ENCODE peak calls at places on chromosomes 4 and X, in six cellular contexts. X is astrocyte of the spinal cord, W is pancreas, J is AG10803, L is heart right ventricle, Q is tibial artery. O is an unnamed sample.
A peak's percentile ranks its signal among the peaks of the same experiment; 100 is the strongest.

GRCh38 chrX:1249101-1249887 is 19.3 kb upstream of the CSF2RA start:
- DNase-seq in X (no peak), J (peak; percentile 19), L (peak; percentile 42), Q (peak; percentile 69), W (no peak), O (no peak)

GRCh38 chrX:115011428-115011827 is 6.0 kb downstream of the IL13RA2 start:
- DNase-seq in L (no peak), Q (no peak), X (no peak), J (no peak), W (no peak), O (no peak)

GRCh38 chr4:128590034-128590740 is 219.3 kb upstream of the JADE1 start:
- DNase-seq in J (no peak), Q (no peak), X (no peak), W (peak; percentile 38), L (no peak), O (no peak)

GRCh38 chr4:87540176-87541058 is 11.2 kb upstream of the SPARCL1 start:
- DNase-seq in J (peak; percentile 50), Q (peak; percentile 75), W (no peak), L (no peak), X (peak; percentile 14), O (peak; percentile 84)

GRCh38 chr4:39043697-39044363 is 11.6 kb upstream of the TMEM156 start:
- DNase-seq in L (no peak), J (no peak), Q (no peak), W (no peak), X (peak; percentile 74), O (peak; percentile 75)

GRCh38 chrX:70360366-70360765 is 62.7 kb upstream of the GDPD2 start:
- DNase-seq in X (no peak), L (no peak), Q (no peak), W (no peak), J (no peak), O (no peak)

GRCh38 chr4:88478247-88478646 is 21.3 kb downstream of the HERC5 start:
- DNase-seq in L (no peak), J (no peak), Q (no peak), W (no peak), X (no peak), O (no peak)

GRCh38 chr4:252065-252601 is 53.1 kb downstream of the ZNF732 start:
- DNase-seq in X (no peak), L (no peak), J (no peak), W (no peak), Q (no peak), O (no peak)

GRCh38 chrX:15170927-15171326 is 99.0 kb downstream of the ASB9 start:
- DNase-seq in X (peak; percentile 23), J (no peak), L (no peak), W (no peak), Q (no peak), O (no peak)

GRCh38 chr4:11765849-11766453 is 337.3 kb upstream of the HS3ST1 start:
- DNase-seq in W (no peak), Q (no peak), J (no peak), X (peak; percentile 51), L (no peak), O (peak; percentile 70)

GRCh38 chr4:84379881-84380618 is 119.0 kb downstream of the NKX6-1 start:
- DNase-seq in X (peak; percentile 49), J (peak; percentile 78), L (no peak), W (no peak), Q (no peak), O (peak; percentile 3)

GRCh38 chrX:24235084-24235710 is 78.7 kb downstream of the SUPT20HL2 start:
- DNase-seq in W (no peak), X (no peak), L (no peak), J (no peak), Q (no peak), O (no peak)

GRCh38 chr4:44257461-44257860 is 191.1 kb downstream of the KCTD8 start:
- DNase-seq in W (no peak), L (no peak), J (no peak), Q (no peak), X (no peak), O (peak; percentile 34)

GRCh38 chrX:41561045-41561444 is 113.9 kb downstream of the NYX start:
- DNase-seq in X (peak; percentile 87), W (peak; percentile 2), J (peak; percentile 68), Q (no peak), L (no peak), O (peak; percentile 91)

GRCh38 chr4:174437324-174437723 is 85.0 kb downstream of the HPGD start:
- DNase-seq in Q (no peak), X (peak; percentile 87), J (peak; percentile 84), L (no peak), W (no peak), O (peak; percentile 44)

GRCh38 chr4:128776794-128777216 is 32.7 kb upstream of the JADE1 start:
- DNase-seq in W (no peak), X (peak; percentile 93), L (peak; percentile 76), J (peak; percentile 96), Q (peak; percentile 75), O (peak; percentile 84)

GRCh38 chr4:57943672-57944071 is 833.5 kb upstream of the IGFBP7 start:
- DNase-seq in W (no peak), Q (no peak), J (no peak), X (peak; percentile 24), L (no peak), O (no peak)

GRCh38 chr4:88673886-88674285 is 23.7 kb downstream of the NAP1L5 start:
- DNase-seq in W (no peak), L (no peak), X (no peak), J (no peak), Q (no peak), O (no peak)

GRCh38 chrX:140492360-140492994 is 12.4 kb downstream of the SOX3 start:
- DNase-seq in Q (no peak), W (no peak), X (no peak), J (no peak), L (no peak), O (no peak)

GRCh38 chr4:134201216-134202098 is at the start of gene PABPC4L:
- DNase-seq in J (peak; percentile 13), Q (peak; percentile 66), L (peak; percentile 36), W (peak; percentile 19), X (peak; percentile 77), O (peak; percentile 75)

GRCh38 chrX:64580035-64580434 is 184.8 kb upstream of the MTMR8 start:
- DNase-seq in L (no peak), X (no peak), Q (no peak), W (no peak), J (no peak), O (no peak)

GRCh38 chr4:80189956-80190671 is 7.2 kb upstream of the PRDM8 start:
- DNase-seq in X (no peak), L (no peak), Q (no peak), J (peak; percentile 61), W (no peak), O (peak; percentile 16)

GRCh38 chrX:149497626-149498025 is 7.5 kb downstream of the IDS start:
- DNase-seq in Q (no peak), W (no peak), J (peak; percentile 68), L (no peak), X (peak; percentile 49), O (no peak)

GRCh38 chrX:100645106-100645505 is 1.1 kb downstream of the SRPX2 start:
- DNase-seq in J (peak; percentile 31), Q (no peak), W (no peak), L (no peak), X (no peak), O (peak; percentile 38)

GRCh38 chrX:154374361-154375155 is at the start of gene FLNA:
- DNase-seq in J (peak; percentile 22), W (peak; percentile 49), Q (peak; percentile 88), L (peak; percentile 53), X (no peak), O (no peak)

GRCh38 chr4:126051709-126052424 is 737.1 kb downstream of the FAT4 start:
- DNase-seq in W (no peak), X (peak; percentile 61), L (no peak), Q (no peak), J (peak; percentile 86), O (peak; percentile 89)

GRCh38 chr4:158710814-158711213 is 12.4 kb downstream of the PPID start:
- DNase-seq in X (peak; percentile 14), W (no peak), Q (no peak), L (no peak), J (peak; percentile 20), O (peak; percentile 29)

GRCh38 chr4:158715787-158716186 is 7.4 kb downstream of the PPID start:
- DNase-seq in J (no peak), L (no peak), W (no peak), Q (no peak), X (no peak), O (no peak)

GRCh38 chr4:158714937-158715336 is 8.3 kb downstream of the PPID start:
- DNase-seq in J (no peak), X (no peak), W (no peak), Q (no peak), L (no peak), O (no peak)
- H3K4me3 ChIP-seq in J (no peak overlapping the region), X (no peak overlapping the region), W (no peak overlapping the region), Q (no peak overlapping the region), L (no peak overlapping the region), O (no peak overlapping the region)

GRCh38 chrX:31200430-31200829 is 128.6 kb upstream of the FTHL17 start:
- DNase-seq in X (no peak), W (no peak), L (no peak), Q (no peak), J (no peak), O (no peak)
- TF ChIP-seq CTCF in X (no peak), W (no peak), L (no peak), Q (no peak), J (no peak), O (no peak)

GRCh38 chr4:30726090-30726668 is 6.0 kb downstream of the PCDH7 start:
- DNase-seq in X (no peak), Q (no peak), J (no peak), L (no peak), W (no peak), O (no peak)
- H3K4me3 ChIP-seq in X (no peak overlapping the region), Q (peak overlapping the region; percentile 76), J (no peak overlapping the region), L (no peak overlapping the region), W (no peak overlapping the region), O (peak overlapping the region; percentile 20)

GRCh38 chr4:53313510-53313909 is 52.4 kb downstream of the SCFD2 start:
- DNase-seq in J (peak; percentile 50), Q (no peak), L (no peak), W (no peak), X (peak; percentile 36), O (peak; percentile 65)
- TF ChIP-seq CTCF in J (peak; percentile 49), Q (no peak), L (no peak), W (no peak), X (peak; percentile 47), O (peak; percentile 37)

GRCh38 chrX:56974408-56974807 is 20.9 kb downstream of the SPIN3 start:
- DNase-seq in J (no peak), X (no peak), Q (no peak), L (no peak), W (no peak), O (no peak)

GRCh38 chrX:56968980-56969379 is 26.4 kb downstream of the SPIN3 start:
- DNase-seq in W (no peak), J (peak; percentile 1), Q (no peak), X (no peak), L (no peak), O (no peak)

GRCh38 chrX:56969559-56969958 is 25.8 kb downstream of the SPIN3 start:
- DNase-seq in X (no peak), W (no peak), Q (no peak), L (no peak), J (no peak), O (no peak)
- H3K4me3 ChIP-seq in X (no peak overlapping the region), W (no peak overlapping the region), Q (no peak overlapping the region), L (no peak overlapping the region), J (no peak overlapping the region), O (no peak overlapping the region)

GRCh38 chrX:16807548-16807947 is 21.3 kb downstream of the TXLNG start:
- DNase-seq in X (peak; percentile 55), J (peak; percentile 37), W (no peak), L (no peak), Q (no peak), O (peak; percentile 60)
- TF ChIP-seq CTCF in X (peak; percentile 70), J (peak; percentile 57), W (no peak), L (no peak), Q (no peak), O (peak; percentile 56)

GRCh38 chrX:107630031-107630689 is 1.9 kb downstream of the PRPS1 start:
- DNase-seq in W (no peak), J (no peak), L (no peak), X (no peak), Q (no peak), O (no peak)
- H3K4me3 ChIP-seq in W (no peak overlapping the region), J (peak overlapping the region; percentile 78), L (no peak overlapping the region), X (peak overlapping the region; percentile 81), Q (no peak overlapping the region), O (peak overlapping the region; percentile 76)

O was measured in fibroblast of pulmonary artery.